ENCODE peak calls at places on chromosome 7, in four cellular contexts. One of them, this sample, is unnamed. For H3K4me1, the result is how much of the 10 kb centered on the place peaks cover.

GRCh38 chr7:98241674-98242241 is 10.3 kb downstream of the TECPR1 start:
- DNase-seq in pancreas: no peak
- DNase-seq in cardiac muscle cell: no peak
- DNase-seq in OCI-LY7: no peak
- DNase-seq in this sample: no peak

GRCh38 chr7:85021090-85021704 is 165.7 kb downstream of the SEMA3D start:
- DNase-seq in OCI-LY7: no peak
- DNase-seq in pancreas: no peak
- DNase-seq in cardiac muscle cell: peak
- DNase-seq in this sample: no peak

GRCh38 chr7:66859794-66860645 is 61.0 kb upstream of the TMEM248 start:
- DNase-seq in pancreas: no peak
- DNase-seq in cardiac muscle cell: peak
- DNase-seq in OCI-LY7: no peak
- DNase-seq in this sample: no peak

GRCh38 chr7:51187941-51188340 is 128.7 kb downstream of the COBL start:
- DNase-seq in OCI-LY7: no peak
- DNase-seq in pancreas: no peak
- DNase-seq in cardiac muscle cell: peak
- DNase-seq in this sample: no peak

GRCh38 chr7:94698275-94698674 is 42.3 kb upstream of the SGCE start:
- DNase-seq in cardiac muscle cell: no peak
- DNase-seq in pancreas: no peak
- DNase-seq in OCI-LY7: no peak
- DNase-seq in this sample: no peak

GRCh38 chr7:85554294-85554877 is 367.5 kb upstream of the SEMA3D start:
- DNase-seq in OCI-LY7: peak
- DNase-seq in cardiac muscle cell: peak
- DNase-seq in pancreas: peak
- DNase-seq in this sample: no peak

GRCh38 chr7:105990141-105990540 is 27.1 kb downstream of the CDHR3 start:
- DNase-seq in OCI-LY7: no peak
- DNase-seq in cardiac muscle cell: no peak
- DNase-seq in pancreas: no peak
- DNase-seq in this sample: no peak

GRCh38 chr7:17029150-17029549 is 147.4 kb upstream of the AGR3 start:
- DNase-seq in OCI-LY7: no peak
- DNase-seq in pancreas: no peak
- DNase-seq in cardiac muscle cell: no peak
- DNase-seq in this sample: no peak

GRCh38 chr7:32479574-32480200 is 10.5 kb downstream of the LSM5 start:
- DNase-seq in cardiac muscle cell: peak
- DNase-seq in OCI-LY7: peak
- DNase-seq in pancreas: no peak
- DNase-seq in this sample: no peak

GRCh38 chr7:48280100-48280499 is 108.8 kb downstream of the ABCA13 start:
- DNase-seq in cardiac muscle cell: no peak
- DNase-seq in pancreas: no peak
- DNase-seq in OCI-LY7: no peak
- DNase-seq in this sample: no peak

GRCh38 chr7:71173955-71174354 is 42.0 kb downstream of the GALNT17 start:
- DNase-seq in pancreas: peak
- DNase-seq in OCI-LY7: no peak
- DNase-seq in cardiac muscle cell: no peak
- DNase-seq in this sample: no peak

GRCh38 chr7:36151921-36152755 is 916 bp upstream of the EEPD1 start:
- DNase-seq in pancreas: no peak
- DNase-seq in cardiac muscle cell: no peak
- DNase-seq in OCI-LY7: no peak
- DNase-seq in this sample: no peak

GRCh38 chr7:39921505-39922250 is 28.4 kb upstream of the CDK13 start:
- DNase-seq in OCI-LY7: no peak
- DNase-seq in pancreas: no peak
- DNase-seq in cardiac muscle cell: peak
- DNase-seq in this sample: no peak

GRCh38 chr7:157274991-157275427 is 61.8 kb upstream of the DNAJB6 start:
- DNase-seq in pancreas: no peak
- DNase-seq in cardiac muscle cell: no peak
- DNase-seq in OCI-LY7: no peak
- DNase-seq in this sample: no peak

GRCh38 chr7:110835209-110835608 is 255.7 kb upstream of the LRRN3 start:
- DNase-seq in OCI-LY7: no peak
- DNase-seq in pancreas: no peak
- DNase-seq in cardiac muscle cell: no peak
- DNase-seq in this sample: no peak

GRCh38 chr7:142807855-142808460 is 37.2 kb downstream of the PRSS2 start:
- DNase-seq in cardiac muscle cell: no peak
- DNase-seq in pancreas: no peak
- DNase-seq in OCI-LY7: peak
- DNase-seq in this sample: no peak

GRCh38 chr7:36400606-36401005 is 10.9 kb downstream of the ANLN start:
- DNase-seq in pancreas: no peak
- DNase-seq in cardiac muscle cell: no peak
- DNase-seq in OCI-LY7: no peak
- DNase-seq in this sample: no peak

GRCh38 chr7:69739906-69740545 is 141.8 kb downstream of the AUTS2 start:
- DNase-seq in cardiac muscle cell: peak
- DNase-seq in pancreas: no peak
- DNase-seq in OCI-LY7: peak
- DNase-seq in this sample: no peak

GRCh38 chr7:159027091-159027802 is 117.4 kb downstream of the VIPR2 start:
- DNase-seq in pancreas: no peak
- DNase-seq in cardiac muscle cell: no peak
- DNase-seq in OCI-LY7: no peak
- DNase-seq in this sample: peak

GRCh38 chr7:47218378-47219176 is 363.3 kb downstream of the TNS3 start:
- DNase-seq in pancreas: no peak
- DNase-seq in OCI-LY7: no peak
- DNase-seq in cardiac muscle cell: no peak
- DNase-seq in this sample: no peak

GRCh38 chr7:39950473-39951155 is 558 bp downstream of the CDK13 start:
- DNase-seq in OCI-LY7: peak
- DNase-seq in cardiac muscle cell: peak
- DNase-seq in pancreas: peak
- DNase-seq in this sample: no peak

GRCh38 chr7:12759112-12759511 is 71.7 kb downstream of the ARL4A start:
- DNase-seq in OCI-LY7: no peak
- DNase-seq in cardiac muscle cell: no peak
- DNase-seq in pancreas: no peak
- DNase-seq in this sample: no peak

GRCh38 chr7:16051561-16052280 is 365.2 kb upstream of the MEOX2 start:
- DNase-seq in cardiac muscle cell: no peak
- DNase-seq in OCI-LY7: no peak
- DNase-seq in pancreas: no peak
- DNase-seq in this sample: no peak

GRCh38 chr7:101519324-101520017 is 109.6 kb downstream of the MYL10 start:
- DNase-seq in OCI-LY7: no peak
- DNase-seq in cardiac muscle cell: no peak
- DNase-seq in pancreas: no peak
- DNase-seq in this sample: no peak

GRCh38 chr7:116726713-116727431 is 54.9 kb downstream of the MET start:
- DNase-seq in cardiac muscle cell: no peak
- DNase-seq in pancreas: no peak
- DNase-seq in OCI-LY7: no peak
- DNase-seq in this sample: no peak

GRCh38 chr7:16657656-16658279 is 11.8 kb downstream of the BZW2 start:
- DNase-seq in cardiac muscle cell: peak
- DNase-seq in pancreas: no peak
- DNase-seq in OCI-LY7: no peak
- DNase-seq in this sample: no peak

GRCh38 chr7:7424151-7424873 is 111.4 kb downstream of the COL28A1 start:
- DNase-seq in cardiac muscle cell: peak
- DNase-seq in pancreas: peak
- DNase-seq in OCI-LY7: peak
- DNase-seq in this sample: no peak

GRCh38 chr7:99290980-99291607 is 18.5 kb downstream of the MYH16 start:
- DNase-seq in cardiac muscle cell: no peak
- DNase-seq in pancreas: no peak
- DNase-seq in OCI-LY7: no peak
- DNase-seq in this sample: no peak

GRCh38 chr7:149869867-149870266 is 3.9 kb upstream of the ATP6V0E2 start:
- DNase-seq in cardiac muscle cell: no peak
- DNase-seq in OCI-LY7: no peak
- DNase-seq in pancreas: no peak
- DNase-seq in this sample: peak

GRCh38 chr7:92667816-92668540 is 77.8 kb upstream of the FAM133B start:
- DNase-seq in pancreas: no peak
- DNase-seq in cardiac muscle cell: no peak
- DNase-seq in OCI-LY7: no peak
- DNase-seq in this sample: no peak

GRCh38 chr7:120856621-120857352 is 1.2 kb downstream of the TSPAN12 start:
- DNase-seq in cardiac muscle cell: peak
- DNase-seq in OCI-LY7: no peak
- DNase-seq in pancreas: peak
- DNase-seq in this sample: no peak

GRCh38 chr7:105304040-105304895 is 84.5 kb downstream of the SRPK2 start:
- DNase-seq in cardiac muscle cell: no peak
- DNase-seq in pancreas: no peak
- DNase-seq in OCI-LY7: no peak
- DNase-seq in this sample: no peak

GRCh38 chr7:80540841-80541240 is 29.0 kb upstream of the GNAT3 start:
- DNase-seq in pancreas: no peak
- DNase-seq in cardiac muscle cell: no peak
- DNase-seq in OCI-LY7: no peak
- DNase-seq in this sample: no peak

GRCh38 chr7:23100697-23101096 is 4.9 kb upstream of the KLHL7 start:
- DNase-seq in pancreas: no peak
- DNase-seq in cardiac muscle cell: peak
- DNase-seq in OCI-LY7: no peak
- DNase-seq in this sample: no peak

GRCh38 chr7:136184719-136185118 is 207.6 kb upstream of the MTPN start:
- DNase-seq in cardiac muscle cell: no peak
- DNase-seq in pancreas: no peak
- DNase-seq in OCI-LY7: no peak
- DNase-seq in this sample: no peak

GRCh38 chr7:77454802-77455201 is 38.7 kb upstream of the GSAP start:
- DNase-seq in OCI-LY7: no peak
- DNase-seq in cardiac muscle cell: no peak
- DNase-seq in pancreas: no peak
- DNase-seq in this sample: no peak

GRCh38 chr7:711967-712600 is 14.4 kb upstream of the DNAAF5 start:
- DNase-seq in cardiac muscle cell: peak
- DNase-seq in pancreas: no peak
- DNase-seq in OCI-LY7: no peak
- DNase-seq in this sample: no peak

GRCh38 chr7:28163955-28164354 is 16.6 kb downstream of the JAZF1 start:
- DNase-seq in OCI-LY7: no peak
- DNase-seq in cardiac muscle cell: no peak
- DNase-seq in pancreas: no peak
- DNase-seq in this sample: no peak

GRCh38 chr7:28168393-28169158 is 12.0 kb downstream of the JAZF1 start:
- DNase-seq in cardiac muscle cell: no peak
- DNase-seq in pancreas: no peak
- DNase-seq in OCI-LY7: peak
- DNase-seq in this sample: no peak

GRCh38 chr7:28165221-28165807 is 15.3 kb downstream of the JAZF1 start:
- DNase-seq in OCI-LY7: peak
- DNase-seq in cardiac muscle cell: no peak
- DNase-seq in pancreas: no peak
- DNase-seq in this sample: no peak

GRCh38 chr7:28166982-28167715 is 13.4 kb downstream of the JAZF1 start:
- DNase-seq in cardiac muscle cell: no peak
- DNase-seq in OCI-LY7: peak
- DNase-seq in pancreas: no peak
- DNase-seq in this sample: no peak

GRCh38 chr7:28165971-28166955 is 14.3 kb downstream of the JAZF1 start:
- DNase-seq in cardiac muscle cell: no peak
- DNase-seq in OCI-LY7: no peak
- DNase-seq in pancreas: no peak
- DNase-seq in this sample: no peak
- H3K4me1 ChIP-seq in cardiac muscle cell: under half
- H3K4me1 ChIP-seq in OCI-LY7: half or more
- H3K4me1 ChIP-seq in pancreas: under half
- H3K4me1 ChIP-seq in this sample: half or more

DNA sequence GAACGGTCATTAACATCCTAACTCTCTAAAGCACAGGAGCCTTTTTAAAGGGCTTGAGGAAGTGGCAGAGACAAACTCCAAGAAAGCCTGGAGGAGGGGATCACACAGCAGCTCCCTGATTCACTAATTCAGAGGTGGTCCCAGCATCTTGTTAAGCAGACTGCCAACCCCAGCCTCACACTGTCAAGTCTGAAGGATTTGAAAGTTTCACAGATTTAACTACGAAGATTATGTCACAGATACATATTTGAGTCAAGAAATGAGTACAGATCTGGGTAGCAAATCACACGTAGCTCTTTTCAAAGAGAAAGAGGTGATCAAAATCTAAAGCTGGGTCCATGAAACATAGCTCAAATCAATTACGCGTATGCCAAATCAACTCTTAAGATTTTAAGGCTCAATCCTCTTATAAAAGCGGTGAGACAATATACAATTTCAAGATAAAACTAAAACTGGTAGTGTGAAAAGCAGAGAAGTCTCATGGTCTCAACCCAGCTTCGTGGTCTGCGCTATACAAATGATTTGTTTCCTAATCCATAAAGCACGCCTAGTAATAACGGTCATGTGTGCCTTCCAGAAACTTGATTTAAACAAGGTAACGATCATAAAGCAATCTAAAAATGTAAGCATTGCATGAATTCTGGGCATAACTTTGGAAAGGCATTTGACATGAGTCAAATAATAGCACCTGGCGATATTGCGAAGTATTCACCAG is 229.9 kb upstream of the MKLN1 start:
- DNase-seq in cardiac muscle cell: no peak
- DNase-seq in pancreas: no peak
- DNase-seq in OCI-LY7: no peak
- DNase-seq in this sample: no peak
- H3K4me1 ChIP-seq in cardiac muscle cell: under half
- H3K4me1 ChIP-seq in pancreas: under half
- H3K4me1 ChIP-seq in OCI-LY7: under half
- H3K4me1 ChIP-seq in this sample: half or more

GRCh38 chr7:137953043-137953691 is 48.7 kb downstream of the CREB3L2 start:
- DNase-seq in OCI-LY7: no peak
- DNase-seq in pancreas: no peak
- DNase-seq in cardiac muscle cell: peak
- DNase-seq in this sample: no peak
- H3K4me1 ChIP-seq in OCI-LY7: under half
- H3K4me1 ChIP-seq in pancreas: under half
- H3K4me1 ChIP-seq in cardiac muscle cell: half or more
- H3K4me1 ChIP-seq in this sample: half or more

GRCh38 chr7:27737178-27737577 is 2.8 kb upstream of the TAX1BP1 start:
- DNase-seq in OCI-LY7: no peak
- DNase-seq in cardiac muscle cell: no peak
- DNase-seq in pancreas: no peak
- DNase-seq in this sample: no peak
- H3K4me1 ChIP-seq in OCI-LY7: under half
- H3K4me1 ChIP-seq in cardiac muscle cell: under half
- H3K4me1 ChIP-seq in pancreas: under half
- H3K4me1 ChIP-seq in this sample: under half

GRCh38 chr7:44632196-44632595 is 25.8 kb downstream of the OGDH start:
- DNase-seq in pancreas: no peak
- DNase-seq in OCI-LY7: no peak
- DNase-seq in cardiac muscle cell: no peak
- DNase-seq in this sample: no peak
- H3K4me1 ChIP-seq in pancreas: under half
- H3K4me1 ChIP-seq in OCI-LY7: half or more
- H3K4me1 ChIP-seq in cardiac muscle cell: under half
- H3K4me1 ChIP-seq in this sample: half or more

This sample was measured in vagina.